ENCODE peak calls at places on chromosomes 4 and X, in four cellular contexts. One of them, this sample, is unnamed.
A peak's percentile ranks its signal among the peaks of the same experiment; 100 is the strongest.

GRCh38 chr4:111778543-111778942 is 366.7 kb upstream of the FAM241A start:
- DNase-seq in astrocyte of the hippocampus: no peak
- DNase-seq in effector memory CD8-positive, alpha-beta T cell: no peak
- DNase-seq in activated T-cell treated with anti-CD3 and anti-CD28 coated beads, Interleukin-2, amount 50 U/mL, for 48 hours: no peak
- DNase-seq in this sample: no peak

GRCh38 chrX:112874140-112874539 is 33.5 kb upstream of the AMOT start:
- DNase-seq in astrocyte of the hippocampus: no peak
- DNase-seq in effector memory CD8-positive, alpha-beta T cell: no peak
- DNase-seq in activated T-cell treated with anti-CD3 and anti-CD28 coated beads, Interleukin-2, amount 50 U/mL, for 48 hours: no peak
- DNase-seq in this sample: no peak

GRCh38 chr4:147793973-147794690 is 62.2 kb downstream of the ARHGAP10 start:
- DNase-seq in astrocyte of the hippocampus: no peak
- DNase-seq in effector memory CD8-positive, alpha-beta T cell: peak; percentile 13
- DNase-seq in activated T-cell treated with anti-CD3 and anti-CD28 coated beads, Interleukin-2, amount 50 U/mL, for 48 hours: no peak
- DNase-seq in this sample: no peak

GRCh38 chr4:106478152-106478551 is 109.6 kb upstream of the GIMD1 start:
- DNase-seq in astrocyte of the hippocampus: no peak
- DNase-seq in activated T-cell treated with anti-CD3 and anti-CD28 coated beads, Interleukin-2, amount 50 U/mL, for 48 hours: no peak
- DNase-seq in effector memory CD8-positive, alpha-beta T cell: no peak
- DNase-seq in this sample: no peak

GRCh38 chrX:9662148-9662547 is 103.5 kb downstream of the GPR143 start:
- DNase-seq in effector memory CD8-positive, alpha-beta T cell: no peak
- DNase-seq in activated T-cell treated with anti-CD3 and anti-CD28 coated beads, Interleukin-2, amount 50 U/mL, for 48 hours: no peak
- DNase-seq in astrocyte of the hippocampus: no peak
- DNase-seq in this sample: no peak

GRCh38 chrX:11100281-11101035 is 10.7 kb upstream of the HCCS start:
- DNase-seq in astrocyte of the hippocampus: peak; percentile 83
- DNase-seq in effector memory CD8-positive, alpha-beta T cell: no peak
- DNase-seq in activated T-cell treated with anti-CD3 and anti-CD28 coated beads, Interleukin-2, amount 50 U/mL, for 48 hours: no peak
- DNase-seq in this sample: no peak

GRCh38 chrX:25012433-25012735 is 3.4 kb downstream of the ARX start:
- DNase-seq in astrocyte of the hippocampus: peak; percentile 35
- DNase-seq in effector memory CD8-positive, alpha-beta T cell: no peak
- DNase-seq in activated T-cell treated with anti-CD3 and anti-CD28 coated beads, Interleukin-2, amount 50 U/mL, for 48 hours: no peak
- DNase-seq in this sample: no peak

GRCh38 chr4:16082424-16083216 is 1.2 kb downstream of the PROM1 start:
- DNase-seq in effector memory CD8-positive, alpha-beta T cell: no peak
- DNase-seq in activated T-cell treated with anti-CD3 and anti-CD28 coated beads, Interleukin-2, amount 50 U/mL, for 48 hours: peak; percentile 58
- DNase-seq in astrocyte of the hippocampus: peak; percentile 89
- DNase-seq in this sample: no peak

GRCh38 chrX:20857746-20858145 is 516.5 kb upstream of the CNKSR2 start:
- DNase-seq in activated T-cell treated with anti-CD3 and anti-CD28 coated beads, Interleukin-2, amount 50 U/mL, for 48 hours: no peak
- DNase-seq in astrocyte of the hippocampus: peak; percentile 67
- DNase-seq in effector memory CD8-positive, alpha-beta T cell: no peak
- DNase-seq in this sample: no peak

GRCh38 chr4:187312299-187312698 is 588.6 kb upstream of the FAT1 start:
- DNase-seq in activated T-cell treated with anti-CD3 and anti-CD28 coated beads, Interleukin-2, amount 50 U/mL, for 48 hours: no peak
- DNase-seq in effector memory CD8-positive, alpha-beta T cell: no peak
- DNase-seq in astrocyte of the hippocampus: no peak
- DNase-seq in this sample: no peak

GRCh38 chr4:134948110-134948642 is 746.6 kb upstream of the PABPC4L start:
- DNase-seq in effector memory CD8-positive, alpha-beta T cell: no peak
- DNase-seq in activated T-cell treated with anti-CD3 and anti-CD28 coated beads, Interleukin-2, amount 50 U/mL, for 48 hours: no peak
- DNase-seq in astrocyte of the hippocampus: no peak
- DNase-seq in this sample: peak; percentile 68

GRCh38 chrX:104972737-104973136 is 247.8 kb downstream of the TEX13A start:
- DNase-seq in effector memory CD8-positive, alpha-beta T cell: no peak
- DNase-seq in activated T-cell treated with anti-CD3 and anti-CD28 coated beads, Interleukin-2, amount 50 U/mL, for 48 hours: no peak
- DNase-seq in astrocyte of the hippocampus: no peak
- DNase-seq in this sample: no peak